ENCODE peak calls at places on chromosome 22, in six cellular contexts. W, O, M, K, D and C are unnamed samples.

GRCh38 chr22:49953027-49953679 is 7.4 kb upstream of the PIM3 start:
- DNase-seq in W (no peak), O (no peak), M (no peak), K (no peak), D (no peak), C (no peak)

GRCh38 chr22:38987171-38987895 is 5.2 kb downstream of the APOBEC3B start:
- DNase-seq in W (no peak), O (no peak), M (no peak), K (no peak), D (no peak), C (no peak)

GRCh38 chr22:48757581-48757980 is 1070.1 kb downstream of the BRD1 start:
- DNase-seq in W (no peak), O (no peak), M (no peak), K (no peak), D (no peak), C (no peak)

GRCh38 chr22:23709107-23709506 is 18.3 kb downstream of the RGL4 start:
- DNase-seq in W (peak; percentile 62), O (no peak), M (no peak), K (no peak), D (no peak), C (peak; percentile 45)

GRCh38 chr22:45579806-45580702 is 77.4 kb downstream of the FBLN1 start:
- DNase-seq in W (no peak), O (no peak), M (no peak), K (no peak), D (no peak), C (no peak)

GRCh38 chr22:50401907-50402306 is 58.8 kb downstream of the PPP6R2 start:
- DNase-seq in W (no peak), O (no peak), M (no peak), K (no peak), D (no peak), C (no peak)

GRCh38 chr22:49230194-49230577 is 597.5 kb downstream of the BRD1 start:
- DNase-seq in W (no peak), O (peak; percentile 84), M (no peak), K (no peak), D (no peak), C (no peak)

GRCh38 chr22:47171441-47172221 is 409.2 kb downstream of the TBC1D22A start:
- DNase-seq in W (no peak), O (no peak), M (peak; percentile 24), K (no peak), D (no peak), C (no peak)

GRCh38 chr22:45318168-45318557 is 8.4 kb downstream of the FAM118A start:
- DNase-seq in W (peak; percentile 79), O (no peak), M (peak; percentile 74), K (peak; percentile 93), D (peak; percentile 54), C (peak; percentile 88)

GRCh38 chr22:46453006-46453828 is 84.2 kb downstream of the CELSR1 start:
- DNase-seq in W (no peak), O (no peak), M (no peak), K (no peak), D (no peak), C (no peak)

GRCh38 chr22:21741059-21741458 is 5.5 kb upstream of the YPEL1 start:
- DNase-seq in W (no peak), O (no peak), M (no peak), K (no peak), D (no peak), C (no peak)

GRCh38 chr22:45511847-45512261 is 9.2 kb downstream of the FBLN1 start:
- DNase-seq in W (peak; percentile 98), O (peak; percentile 49), M (no peak), K (peak; percentile 99), D (no peak), C (peak; percentile 83)

GRCh38 chr22:38069372-38070249 is 12.4 kb downstream of the PICK1 start:
- DNase-seq in W (peak; percentile 63), O (peak; percentile 50), M (no peak), K (peak; percentile 26), D (no peak), C (peak; percentile 7)

GRCh38 chr22:45896153-45896951 is 80.6 kb downstream of the WNT7B start:
- DNase-seq in W (no peak), O (no peak), M (no peak), K (no peak), D (no peak), C (no peak)

GRCh38 chr22:45007247-45007945 is 2.4 kb downstream of the PHF21B start:
- DNase-seq in W (peak; percentile 7), O (peak; percentile 94), M (no peak), K (no peak), D (no peak), C (no peak)

GRCh38 chr22:19873138-19873959 is 18.7 kb upstream of the GNB1L start:
- DNase-seq in W (no peak), O (no peak), M (peak; percentile 28), K (no peak), D (no peak), C (no peak)